ENCODE peak calls at places on chromosomes 11 and 22, in ten cellular contexts. X is Caco-2; R is body of pancreas; Q is foreskin fibroblast; A is AG04449; E is CD8-positive, alpha-beta memory T cell; Z is activated CD4-positive, alpha-beta T cell treated with anti-CD3 and anti-CD28 coated beads for 24 hours; I is stimulated activated CD4-positive, alpha-beta T cell treated with anti-CD3 and anti-CD28 coated beads, Interleukin-2, amount 100 ng/mL, for 24 hours; L is heart right ventricle; P is substantia nigra. N is an unnamed sample.

GRCh38 chr22:25564979-25565677 is 653 bp downstream of the GRK3 start:
- DNase-seq in R (peak), Z (peak), P (no peak), X (peak), L (peak), I (peak), E (no peak), Q (no peak), A (no peak), N (no peak)

GRCh38 chr11:89405629-89406028 is 85.5 kb downstream of the NOX4 start:
- DNase-seq in P (no peak), I (no peak), Z (no peak), R (no peak), Q (no peak), E (no peak), X (no peak), L (no peak), A (no peak), N (no peak)

GRCh38 chr11:112828433-112828832 is 132.8 kb upstream of the NCAM1 start:
- DNase-seq in Q (no peak), A (no peak), X (no peak), E (no peak), Z (no peak), L (no peak), P (no peak), R (no peak), I (no peak), N (no peak)

GRCh38 chr22:19106886-19107729 is 15.1 kb downstream of the DGCR2 start:
- DNase-seq in Q (no peak), L (no peak), R (no peak), P (no peak), E (no peak), Z (no peak), I (no peak), A (no peak), X (no peak), N (no peak)

GRCh38 chr11:62223095-62223494 is 14.6 kb downstream of the SCGB2A1 start:
- DNase-seq in R (no peak), Q (no peak), P (no peak), I (no peak), A (no peak), X (no peak), Z (no peak), L (no peak), E (no peak), N (no peak)

GRCh38 chr11:18093946-18094345 is 11.9 kb downstream of the SAAL1 start:
- DNase-seq in X (no peak), A (no peak), L (no peak), P (no peak), Q (no peak), I (no peak), E (no peak), R (no peak), Z (no peak), N (no peak)

GRCh38 chr11:44110231-44110679 is 14.8 kb downstream of the EXT2 start:
- DNase-seq in E (peak), Z (peak), L (peak), P (no peak), R (peak), I (peak), X (peak), A (no peak), Q (no peak), N (peak)

GRCh38 chr22:26416670-26417270 is 12.3 kb upstream of the ASPHD2 start:
- DNase-seq in P (no peak), L (no peak), I (no peak), R (peak), Z (no peak), X (peak), E (no peak), Q (peak), A (peak), N (no peak)

GRCh38 chr22:30265851-30266444 is 703 bp downstream of the OSM start:
- DNase-seq in I (peak), R (peak), X (no peak), Z (peak), A (no peak), Q (no peak), L (peak), E (peak), P (no peak), N (peak)

GRCh38 chr11:10208045-10208674 is 85.9 kb downstream of the SBF2 start:
- DNase-seq in I (no peak), A (no peak), X (no peak), Q (peak), L (no peak), E (no peak), Z (no peak), P (no peak), R (no peak), N (no peak)

GRCh38 chr22:20433191-20433590 is 4.4 kb downstream of the SCARF2 start:
- DNase-seq in E (no peak), I (no peak), A (no peak), Q (no peak), L (no peak), X (no peak), R (no peak), Z (no peak), P (no peak), N (no peak)

GRCh38 chr11:65576867-65577755 is 1.3 kb downstream of the EHBP1L1 start:
- DNase-seq in L (peak), A (no peak), I (no peak), R (peak), X (no peak), E (no peak), Z (no peak), P (no peak), Q (peak), N (peak)

GRCh38 chr11:32267679-32268187 is 167.6 kb downstream of the WT1 start:
- DNase-seq in I (no peak), A (no peak), E (no peak), X (no peak), L (no peak), Q (no peak), Z (no peak), P (no peak), R (no peak), N (no peak)

N was measured in left colon.